ENCODE peak calls at places on chromosome 3, in four cellular contexts. A is GM12864, I is WERI-Rb-1, M is heart right ventricle. G is an unnamed sample.

GRCh38 chr3:157238527-157238926 is 78.6 kb upstream of the CCNL1 start:
- DNase-seq in M (no peak), A (no peak), I (no peak), G (no peak)

GRCh38 chr3:51974963-51975856 is at the start of gene ABHD14A:
- DNase-seq in A (no peak), M (peak), I (peak), G (no peak)

GRCh38 chr3:55815262-55815661 is 328.2 kb upstream of the WNT5A start:
- DNase-seq in I (no peak), A (no peak), M (no peak), G (no peak)

GRCh38 chr3:176513604-176514003 is 683.7 kb downstream of the TBL1XR1 start:
- DNase-seq in A (no peak), M (no peak), I (no peak), G (peak)

GRCh38 chr3:19146685-19147650 is 1.3 kb upstream of the KCNH8 start:
- DNase-seq in I (peak), A (no peak), M (peak), G (peak)

GRCh38 chr3:59235221-59236012 is 185.6 kb upstream of the CFAP20DC start:
- DNase-seq in I (peak), A (no peak), M (no peak), G (no peak)

GRCh38 chr3:45409921-45410320 is 21.5 kb downstream of the LARS2 start:
- DNase-seq in M (no peak), I (no peak), A (no peak), G (no peak)

GRCh38 chr3:66490984-66491383 is 9.8 kb downstream of the LRIG1 start:
- DNase-seq in I (no peak), A (no peak), M (no peak), G (no peak)

GRCh38 chr3:190038050-190038631 is 82.6 kb downstream of the P3H2 start:
- DNase-seq in I (no peak), M (peak), A (no peak), G (no peak)

GRCh38 chr3:71186816-71187215 is 396.7 kb downstream of the FOXP1 start:
- DNase-seq in M (no peak), I (no peak), A (no peak), G (no peak)

GRCh38 chr3:184791134-184791533 is 20.8 kb upstream of the VPS8 start:
- DNase-seq in I (no peak), M (no peak), A (no peak), G (no peak)

GRCh38 chr3:161100994-161101393 is 4.2 kb downstream of the B3GALNT1 start:
- DNase-seq in I (no peak), M (no peak), A (no peak), G (no peak)

GRCh38 chr3:161101609-161102008 is 3.5 kb downstream of the B3GALNT1 start:
- DNase-seq in I (no peak), M (no peak), A (no peak), G (no peak)

GRCh38 chr3:161096771-161097367 is 8.3 kb downstream of the B3GALNT1 start:
- DNase-seq in A (no peak), M (no peak), I (peak), G (no peak)
- TF ChIP-seq CTCF in A (peak), M (no peak), I (peak), G (peak)

DNA sequence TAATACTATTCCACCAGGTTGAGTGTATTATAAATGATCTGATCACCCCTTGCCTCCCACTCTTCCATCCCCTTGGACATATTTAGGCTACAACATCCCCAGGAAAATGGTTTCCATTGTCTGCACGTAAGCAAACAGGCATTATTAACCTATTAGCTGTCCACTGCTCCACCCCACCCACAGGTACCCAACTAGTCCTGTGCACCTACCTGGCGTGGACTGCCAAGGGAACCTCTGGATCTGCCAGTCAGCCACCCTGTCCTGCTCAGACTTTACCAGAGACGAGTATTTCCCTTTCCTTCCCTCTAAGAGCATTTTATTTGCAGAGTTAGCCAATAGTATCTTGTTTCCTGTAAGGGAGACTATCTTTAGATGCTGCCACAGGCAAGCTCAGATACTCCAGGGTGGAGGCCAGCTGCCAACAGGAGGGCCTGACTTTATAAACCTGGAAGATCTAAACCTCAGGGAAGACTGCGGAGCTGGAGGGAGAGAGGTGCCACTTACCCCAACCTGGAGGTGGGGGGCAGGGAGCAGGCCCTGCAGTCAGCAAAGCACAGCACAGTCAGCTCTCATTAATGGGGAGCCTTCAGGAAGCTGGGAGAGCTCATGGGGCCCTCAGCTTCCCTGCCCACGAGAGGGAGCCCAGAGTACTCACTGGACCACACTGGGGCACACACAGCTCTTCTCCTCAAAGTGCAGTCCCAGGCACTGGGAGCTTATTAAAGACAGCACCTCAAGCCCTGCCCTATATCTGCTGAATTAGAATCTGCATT is at the start of gene CX3CR1:
- DNase-seq in A (no peak), M (no peak), I (no peak), G (no peak)
- TF ChIP-seq CTCF in A (no peak), M (no peak), I (no peak), G (no peak)

GRCh38 chr3:7787871-7788828 is 713.5 kb upstream of the LMCD1 start:
- DNase-seq in M (no peak), A (no peak), I (no peak), G (no peak)
- TF ChIP-seq CTCF in M (no peak), A (no peak), I (peak), G (no peak)

DNA sequence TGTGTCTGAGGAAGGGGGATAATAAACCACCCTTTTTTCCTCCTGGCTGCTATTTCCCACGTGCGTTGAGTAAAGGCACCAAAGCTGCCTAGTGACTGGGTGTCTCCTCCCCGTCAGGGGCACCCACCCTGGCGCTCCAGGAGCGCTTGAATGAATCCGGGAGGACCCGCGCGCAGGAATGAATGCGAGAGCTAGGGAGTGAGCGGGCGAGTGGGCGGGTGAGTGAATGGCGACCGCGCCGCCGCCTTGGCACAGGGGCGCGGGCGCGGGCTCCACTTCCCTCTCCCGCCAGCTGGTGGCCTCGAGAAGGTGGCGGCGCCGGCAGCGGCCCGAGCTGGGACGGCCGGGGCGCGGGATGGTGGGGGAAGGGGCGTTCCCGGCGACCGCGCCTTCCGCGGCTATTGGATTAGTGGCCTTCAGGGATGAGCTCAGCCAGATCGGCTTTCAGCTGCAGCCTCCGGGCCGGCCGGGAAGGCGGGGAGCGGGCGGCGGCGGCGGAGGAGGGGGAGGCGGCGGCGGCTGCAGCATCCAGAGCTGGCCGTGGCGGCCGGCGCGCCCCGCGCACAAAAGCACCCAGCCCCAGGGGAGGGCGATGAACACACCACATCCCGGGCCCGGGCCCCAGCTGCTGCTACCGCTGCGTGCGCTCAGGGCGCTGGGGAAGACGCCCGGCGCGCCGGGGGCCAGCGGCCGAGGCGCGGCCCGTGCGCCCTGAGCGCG is at the start of gene SPSB4:
- DNase-seq in A (no peak), M (peak), I (peak), G (peak)
- TF ChIP-seq CTCF in A (no peak), M (peak), I (peak), G (peak)

GRCh38 chr3:53046171-53047170 is 598 bp upstream of the SFMBT1 start:
- DNase-seq in A (no peak), M (peak), I (peak), G (peak)
- TF ChIP-seq CTCF in A (peak), M (peak), I (peak), G (peak)

GRCh38 chr3:53464424-53464823 is 30.0 kb upstream of the CACNA1D start:
- DNase-seq in I (no peak), M (no peak), A (no peak), G (no peak)
- TF ChIP-seq CTCF in I (no peak), M (no peak), A (no peak), G (no peak)

GRCh38 chr3:159486580-159486979 is 502.1 kb upstream of the IL12A start:
- DNase-seq in I (peak), A (no peak), M (no peak), G (no peak)
- TF ChIP-seq CTCF in I (peak), A (peak), M (no peak), G (peak)

GRCh38 chr3:105431171-105431570 is 64.5 kb downstream of the ALCAM start:
- DNase-seq in I (no peak), A (no peak), M (no peak), G (no peak)

GRCh38 chr3:105440113-105440512 is 73.4 kb downstream of the ALCAM start:
- DNase-seq in I (no peak), M (no peak), A (no peak), G (no peak)

GRCh38 chr3:105430460-105430859 is 63.8 kb downstream of the ALCAM start:
- DNase-seq in M (no peak), A (no peak), I (no peak), G (no peak)

GRCh38 chr3:105436687-105437086 is 70.0 kb downstream of the ALCAM start:
- DNase-seq in A (no peak), M (no peak), I (no peak), G (no peak)

DNA sequence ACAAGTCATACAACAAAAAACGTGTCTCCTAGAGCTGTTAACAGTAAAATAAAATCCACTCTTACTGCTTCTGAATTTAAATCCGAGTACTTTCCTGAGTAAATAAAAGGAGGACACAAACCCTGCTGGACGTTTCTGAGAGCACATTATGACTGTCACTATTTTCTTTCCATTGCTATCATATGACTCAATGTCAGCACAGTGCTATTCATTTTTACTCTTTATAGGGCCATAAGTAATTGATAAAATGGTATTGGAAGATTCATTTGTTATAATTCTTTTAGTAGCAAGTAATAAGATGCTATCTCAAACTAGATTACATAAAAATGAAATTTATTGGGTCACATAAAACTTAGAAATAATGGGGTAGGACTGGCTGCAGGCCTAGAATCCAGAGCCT is 68.6 kb downstream of the ALCAM start:
- DNase-seq in I (no peak), A (no peak), M (no peak), G (no peak)
- TF ChIP-seq CTCF in I (no peak), A (no peak), M (no peak), G (no peak)

DNA sequence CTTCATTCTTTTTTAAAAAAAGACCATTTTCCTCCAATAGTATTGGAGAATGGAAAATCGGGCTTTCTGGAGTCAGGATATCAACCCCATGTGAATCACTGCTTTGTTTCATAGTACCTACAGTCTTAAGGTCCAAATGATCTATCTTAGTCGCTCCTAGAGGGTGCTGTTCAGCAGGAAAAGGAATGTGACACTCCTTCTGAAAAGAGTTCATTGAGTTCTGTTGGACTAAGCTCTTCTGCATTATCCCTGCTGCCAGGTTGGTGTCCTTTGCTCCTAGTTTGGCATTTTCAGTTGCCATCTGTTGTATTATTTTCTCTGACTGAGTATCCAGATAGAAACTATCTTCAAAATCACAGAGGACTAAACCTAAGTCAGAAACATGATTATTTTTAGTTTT is 57.2 kb downstream of the POLQ start:
- DNase-seq in I (no peak), M (no peak), A (no peak), G (no peak)
- TF ChIP-seq CTCF in I (no peak), M (no peak), A (no peak), G (no peak)

G was measured in neural crest cell.